ENCODE peak calls at places on chromosomes 6 and 20, in eight cellular contexts. S is breast epithelium; U is stimulated activated CD8-positive, alpha-beta memory T cell treated with anti-CD3 and anti-CD28 coated beads, Interleukin-15, amount 100 ng/mL, for 1 hour; Q is pancreas; H is naive thymus-derived CD8-positive, alpha-beta T cell; Y is NCI-H460; T is SK-N-DZ; I is WTC11. X is an unnamed sample.

GRCh38 chr20:61899971-61900370 is 165.7 kb downstream of the TAF4 start:
- DNase-seq in S (no peak), U (no peak), Q (no peak), H (no peak), Y (no peak), T (no peak), I (no peak), X (no peak)

GRCh38 chr20:6940052-6940451 is 172.6 kb downstream of the BMP2 start:
- DNase-seq in S (no peak), U (no peak), Q (peak; percentile 9), H (no peak), Y (peak; percentile 18), T (peak; percentile 12), I (peak; percentile 52), X (no peak)

GRCh38 chr6:18422136-18422535 is 35.0 kb downstream of the RNF144B start:
- DNase-seq in S (no peak), U (no peak), Q (no peak), H (no peak), Y (no peak), T (no peak), I (no peak), X (no peak)

GRCh38 chr20:22910287-22910852 is 124.7 kb upstream of the SSTR4 start:
- DNase-seq in S (no peak), U (no peak), Q (no peak), H (no peak), Y (no peak), T (no peak), I (no peak), X (no peak)

GRCh38 chr6:137657351-137657911 is 163.2 kb upstream of the OLIG3 start:
- DNase-seq in S (no peak), U (no peak), Q (no peak), H (no peak), Y (no peak), T (no peak), I (no peak), X (no peak)

GRCh38 chr20:10604865-10605440 is 68.8 kb downstream of the JAG1 start:
- DNase-seq in S (no peak), U (no peak), Q (no peak), H (no peak), Y (no peak), T (no peak), I (no peak), X (no peak)

GRCh38 chr20:3864518-3864917 is 17.9 kb downstream of the MAVS start:
- DNase-seq in S (no peak), U (no peak), Q (no peak), H (no peak), Y (no peak), T (no peak), I (no peak), X (no peak)

GRCh38 chr20:44619294-44619693 is 32.2 kb downstream of the ADA start:
- DNase-seq in S (no peak), U (no peak), Q (no peak), H (no peak), Y (no peak), T (no peak), I (no peak), X (no peak)

GRCh38 chr6:169960891-169961611 is 209.6 kb downstream of the ERMARD start:
- DNase-seq in S (peak; percentile 48), U (no peak), Q (peak; percentile 8), H (no peak), Y (no peak), T (no peak), I (no peak), X (no peak)

GRCh38 chr6:143060806-143061596 is at the start of gene AIG1:
- DNase-seq in S (peak; percentile 79), U (peak; percentile 27), Q (peak; percentile 81), H (peak; percentile 65), Y (no peak), T (peak; percentile 68), I (peak; percentile 64), X (peak; percentile 61)

GRCh38 chr20:34776177-34776576 is 49.3 kb downstream of the NCOA6 start:
- DNase-seq in S (no peak), U (no peak), Q (no peak), H (no peak), Y (no peak), T (no peak), I (no peak), X (no peak)

GRCh38 chr6:75204959-75205775 is 686 bp downstream of the COL12A1 start:
- DNase-seq in S (peak; percentile 59), U (no peak), Q (no peak), H (no peak), Y (no peak), T (no peak), I (peak; percentile 52), X (no peak)

GRCh38 chr6:110615723-110616122 is 139.3 kb upstream of the SLC22A16 start:
- DNase-seq in S (no peak), U (no peak), Q (no peak), H (no peak), Y (no peak), T (no peak), I (no peak), X (no peak)